ENCODE peak calls at places on chromosomes 11 and 22, in five cellular contexts. F is B cell, P is astrocyte, Q is fibroblast of pulmonary artery, I is fibroblast of lung. L is an unnamed sample.

GRCh38 chr11:48054994-48055291 is 74.6 kb downstream of the PTPRJ start:
- DNase-seq in Q (no peak), P (no peak), I (no peak), F (no peak), L (no peak)

GRCh38 chr11:125036933-125037332 is 26.2 kb upstream of the SLC37A2 start:
- DNase-seq in Q (peak; percentile 79), F (no peak), I (peak; percentile 89), P (peak; percentile 84), L (no peak)

GRCh38 chr11:34052036-34052607 is 591 bp downstream of the CAPRIN1 start:
- DNase-seq in P (peak; percentile 67), F (peak; percentile 88), I (peak; percentile 83), Q (peak; percentile 87), L (peak; percentile 93)

GRCh38 chr11:48018561-48019229 is 38.3 kb downstream of the PTPRJ start:
- DNase-seq in I (peak; percentile 35), P (no peak), Q (no peak), F (no peak), L (no peak)

GRCh38 chr11:43518407-43519165 is 159.9 kb downstream of the TTC17 start:
- DNase-seq in P (no peak), Q (no peak), F (no peak), I (peak; percentile 30), L (no peak)

GRCh38 chr11:1820463-1821325 is 14.1 kb upstream of the SYT8 start:
- DNase-seq in Q (peak; percentile 33), F (no peak), I (peak; percentile 77), P (peak; percentile 68), L (no peak)

GRCh38 chr22:46844606-46845210 is 82.3 kb downstream of the TBC1D22A start:
- DNase-seq in Q (no peak), I (no peak), F (no peak), P (no peak), L (no peak)

GRCh38 chr11:45922425-45923082 is at the start of gene LARGE2:
- DNase-seq in F (no peak), Q (no peak), P (no peak), I (no peak), L (no peak)

GRCh38 chr11:69558519-69558941 is 77.1 kb downstream of the LINC01488 start:
- DNase-seq in F (no peak), I (no peak), Q (no peak), P (no peak), L (no peak)

GRCh38 chr11:111860257-111860656 is 11.1 kb downstream of the ALG9 start:
- DNase-seq in F (no peak), Q (no peak), P (no peak), I (no peak), L (no peak)

GRCh38 chr22:30856699-30857098 is 111.9 kb downstream of the MORC2 start:
- DNase-seq in Q (peak; percentile 25), P (no peak), F (no peak), I (no peak), L (no peak)

GRCh38 chr22:19911540-19912235 is 29.9 kb upstream of the COMT start:
- DNase-seq in I (no peak), Q (no peak), P (no peak), F (no peak), L (no peak)

GRCh38 chr22:19910180-19910744 is 31.3 kb upstream of the COMT start:
- DNase-seq in P (no peak), F (no peak), Q (no peak), I (no peak), L (no peak)

GRCh38 chr22:19913337-19913936 is 28.1 kb upstream of the COMT start:
- DNase-seq in P (no peak), I (no peak), F (no peak), Q (no peak), L (no peak)

GRCh38 chr22:19914201-19914943 is 27.2 kb upstream of the COMT start:
- DNase-seq in P (no peak), I (no peak), Q (no peak), F (no peak), L (no peak)

GRCh38 chr22:19912236-19912999 is 29.2 kb upstream of the COMT start:
- DNase-seq in Q (no peak), I (no peak), P (no peak), F (no peak), L (no peak)
- TF ChIP-seq CTCF in Q (no peak), I (peak; percentile 3), P (no peak), F (no peak), L (no peak)

GRCh38 chr22:42930810-42931420 is 73.8 kb upstream of the ARFGAP3 start:
- DNase-seq in I (peak; percentile 56), P (peak; percentile 39), Q (peak; percentile 31), F (no peak), L (no peak)
- TF ChIP-seq CTCF in I (no peak), P (peak; percentile 19), Q (no peak), F (no peak), L (no peak)

GRCh38 chr11:73404048-73404447 is 27.8 kb downstream of the RELT start:
- DNase-seq in F (no peak), Q (peak; percentile 72), P (no peak), I (no peak), L (no peak)
- TF ChIP-seq CTCF in F (no peak), Q (peak; percentile 85), P (peak; percentile 45), I (peak; percentile 52), L (peak; percentile 72)

GRCh38 chr22:48179571-48180546 is 1417.4 kb downstream of the TBC1D22A start:
- DNase-seq in F (no peak), P (no peak), Q (no peak), I (no peak), L (no peak)

GRCh38 chr22:48178536-48178935 is 1416.1 kb downstream of the TBC1D22A start:
- DNase-seq in I (no peak), Q (no peak), F (no peak), P (no peak), L (no peak)

GRCh38 chr22:48182036-48182435 is 1419.6 kb downstream of the TBC1D22A start:
- DNase-seq in Q (no peak), F (no peak), P (no peak), I (no peak), L (no peak)

GRCh38 chr22:48181168-48181955 is 1418.9 kb downstream of the TBC1D22A start:
- DNase-seq in F (no peak), P (no peak), Q (no peak), I (no peak), L (no peak)

GRCh38 chr22:48180631-48181030 is 1418.2 kb downstream of the TBC1D22A start:
- DNase-seq in P (no peak), F (no peak), Q (no peak), I (no peak), L (no peak)
- TF ChIP-seq CTCF in P (no peak), F (no peak), Q (no peak), I (no peak), L (no peak)

L was measured in type B pancreatic cell.